ENCODE peak calls at places on chromosome 14, in seven cellular contexts. M is HCT116, W is K562, F is GM12878, P is SK-N-SH, Q is H1, I is HepG2. L is an unnamed sample.

GRCh38 chr14:28875937-28876910 is 109.6 kb downstream of the FOXG1 start:
- DNase-seq in P (no peak), F (no peak), I (no peak), Q (no peak), M (no peak), W (no peak), L (peak)

GRCh38 chr14:46140445-46140844 is 511.1 kb downstream of the RPL10L start:
- DNase-seq in W (no peak), Q (no peak), P (no peak), F (no peak), M (no peak), I (no peak), L (no peak)

GRCh38 chr14:22285991-22286390 is 303.0 kb downstream of the DAD1 start:
- DNase-seq in P (no peak), W (no peak), M (no peak), F (no peak), Q (no peak), I (no peak), L (no peak)

GRCh38 chr14:33943484-33943883 is 7.4 kb downstream of the EGLN3 start:
- DNase-seq in P (no peak), M (no peak), Q (no peak), F (no peak), W (no peak), I (no peak), L (no peak)

GRCh38 chr14:66746316-66747006 is 238.5 kb downstream of the GPHN start:
- DNase-seq in M (peak), Q (no peak), I (peak), P (peak), F (no peak), W (no peak), L (peak)

GRCh38 chr14:68104518-68104917 is 284.9 kb downstream of the RAD51B start:
- DNase-seq in F (no peak), M (no peak), W (no peak), Q (no peak), I (peak), P (no peak), L (no peak)

GRCh38 chr14:95319312-95320075 is at the start of gene CLMN:
- DNase-seq in Q (no peak), M (peak), F (no peak), I (no peak), W (peak), P (peak), L (peak)

GRCh38 chr14:43687866-43688265 is 819.2 kb downstream of the FSCB start:
- DNase-seq in P (no peak), F (no peak), Q (no peak), M (no peak), I (no peak), W (no peak), L (no peak)

GRCh38 chr14:20499108-20499507 is 6.2 kb upstream of the RNASE10 start:
- DNase-seq in Q (peak), F (no peak), I (no peak), P (no peak), W (no peak), M (no peak), L (no peak)

GRCh38 chr14:59490756-59491155 is 6.4 kb downstream of the JKAMP start:
- DNase-seq in F (no peak), M (no peak), Q (no peak), P (no peak), W (no peak), I (no peak), L (no peak)

GRCh38 chr14:73997944-73998451 is 21.1 kb downstream of the ENTPD5 start:
- DNase-seq in I (peak), M (no peak), Q (no peak), W (no peak), F (no peak), P (no peak), L (no peak)

GRCh38 chr14:23829736-23830474 is 123.7 kb upstream of the DHRS4 start:
- DNase-seq in M (peak), P (no peak), F (no peak), Q (no peak), I (peak), W (no peak), L (peak)

GRCh38 chr14:24848427-24848826 is 201.5 kb downstream of the STXBP6 start:
- DNase-seq in I (no peak), Q (no peak), P (no peak), W (no peak), F (no peak), M (no peak), L (no peak)

GRCh38 chr14:86035882-86036281 is 505.9 kb downstream of the FLRT2 start:
- DNase-seq in P (peak), I (peak), M (no peak), F (no peak), Q (no peak), W (peak), L (peak)
- TF ChIP-seq JUND in P (no peak), I (no peak), M (no peak), F (no peak), Q (no peak), W (no peak), L (no peak)

DNA sequence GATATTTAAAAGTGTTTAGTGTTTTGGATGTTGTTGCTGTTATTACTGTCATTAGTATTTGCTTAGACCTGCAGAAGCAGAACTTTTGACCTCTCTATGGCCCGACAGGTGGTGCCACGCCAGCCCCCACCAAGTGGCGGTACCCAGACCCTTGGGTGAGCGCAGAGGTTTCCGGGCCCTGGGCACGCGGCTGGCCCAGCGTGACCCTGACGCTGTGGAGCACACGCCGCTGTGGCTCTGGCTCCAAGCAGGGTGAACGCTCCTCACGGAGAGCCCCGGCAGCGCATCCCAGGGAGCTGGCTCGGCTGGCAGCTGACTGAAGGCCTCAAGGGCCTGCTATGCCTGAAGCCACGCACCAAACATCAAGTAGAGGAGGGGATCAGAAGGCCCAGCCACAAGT is 22.6 kb downstream of the SLC25A47 start:
- DNase-seq in M (no peak), P (peak), I (no peak), W (no peak), Q (no peak), F (no peak), L (no peak)
- TF ChIP-seq JUND in M (no peak), P (no peak), I (no peak), W (no peak), Q (no peak), F (no peak), L (no peak)

GRCh38 chr14:92647499-92648279 is 100.7 kb downstream of the LGMN start:
- DNase-seq in F (no peak), Q (no peak), I (no peak), M (no peak), P (no peak), W (no peak), L (no peak)
- TF ChIP-seq JUND in F (no peak), Q (no peak), I (no peak), M (no peak), P (no peak), W (no peak), L (no peak)

GRCh38 chr14:53979747-53980642 is 23.4 kb upstream of the BMP4 start:
- DNase-seq in I (peak), M (no peak), W (no peak), F (no peak), P (no peak), Q (peak), L (no peak)
- TF ChIP-seq JUND in I (peak), M (no peak), W (no peak), F (no peak), P (no peak), Q (peak), L (no peak)

DNA sequence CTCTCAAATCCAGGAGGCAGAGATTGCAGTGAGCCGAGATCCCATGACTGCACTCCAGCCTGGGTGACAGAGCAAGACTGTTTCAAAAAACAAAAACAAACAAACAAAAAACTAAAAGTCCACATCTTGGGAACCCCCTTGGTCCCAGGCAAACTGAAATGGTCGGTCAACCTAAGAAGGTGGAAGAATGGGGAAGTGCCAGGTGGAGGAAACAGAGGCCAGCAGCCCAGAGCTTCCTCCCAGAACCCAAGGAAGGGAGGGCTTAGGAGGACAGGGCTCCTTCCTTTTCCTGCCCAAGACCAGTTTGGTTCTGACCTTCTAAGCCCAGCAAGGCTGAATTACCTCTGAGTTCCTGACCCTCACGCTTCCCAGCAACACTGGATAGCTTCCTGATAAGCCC is 121.0 kb upstream of the FUT8 start:
- DNase-seq in P (no peak), M (no peak), F (no peak), Q (no peak), I (no peak), W (no peak), L (no peak)
- TF ChIP-seq JUND in P (no peak), M (no peak), F (no peak), Q (no peak), I (no peak), W (no peak), L (no peak)

DNA sequence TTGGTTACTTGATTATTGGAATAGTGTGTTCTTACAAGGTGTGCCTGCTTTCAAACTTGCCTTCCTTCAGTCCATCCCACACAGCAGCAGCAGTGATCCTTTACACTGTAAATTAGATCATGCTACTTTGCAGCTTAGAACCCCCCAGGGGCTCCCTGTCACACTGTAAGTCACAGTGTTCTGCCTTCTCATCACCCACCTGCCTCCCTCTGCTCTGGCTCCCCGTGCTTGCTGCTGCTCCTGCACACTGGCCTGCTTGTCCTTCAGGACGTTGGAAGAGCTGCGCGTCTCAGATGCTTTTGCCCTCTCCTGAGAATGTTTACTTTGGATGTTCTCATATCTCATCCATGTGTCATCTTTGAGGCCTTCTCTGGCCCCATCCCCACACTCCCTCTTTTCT is 27.3 kb downstream of the ZC3H14 start:
- DNase-seq in I (no peak), Q (no peak), P (no peak), M (no peak), F (no peak), W (no peak), L (no peak)
- TF ChIP-seq JUND in I (no peak), Q (no peak), P (no peak), M (no peak), F (no peak), W (no peak), L (no peak)

GRCh38 chr14:79225815-79226214 is 985.5 kb downstream of the DIO2 start:
- DNase-seq in Q (no peak), W (no peak), P (no peak), M (no peak), I (no peak), F (no peak), L (no peak)

GRCh38 chr14:79229383-79229875 is 981.9 kb downstream of the DIO2 start:
- DNase-seq in M (no peak), Q (no peak), P (no peak), I (no peak), F (no peak), W (no peak), L (no peak)
- TF ChIP-seq JUND in M (no peak), Q (no peak), P (no peak), I (no peak), F (no peak), W (no peak), L (no peak)

DNA sequence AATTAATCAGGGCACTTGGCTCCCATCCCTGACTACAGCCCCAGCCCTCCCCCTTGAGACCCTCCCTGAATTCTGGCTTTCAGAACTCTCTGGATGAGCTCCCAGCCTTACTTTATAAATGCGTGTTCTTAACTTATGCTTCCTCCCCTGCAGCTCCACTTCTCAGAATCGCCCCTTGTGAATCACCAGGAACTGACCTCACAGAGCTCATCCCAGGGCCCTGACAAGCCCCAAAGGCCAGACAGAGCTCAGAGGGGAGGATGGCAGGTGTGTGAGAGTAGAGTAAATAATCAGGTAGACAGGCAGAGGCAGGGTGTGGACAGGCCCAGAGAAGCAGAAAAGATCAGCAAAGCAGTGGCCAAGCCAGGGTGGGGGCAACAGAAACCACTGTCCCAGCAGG is 68.2 kb upstream of the FOXN3 start:
- DNase-seq in I (no peak), F (no peak), W (no peak), M (no peak), P (no peak), Q (no peak), L (no peak)
- TF ChIP-seq JUND in I (no peak), F (no peak), W (no peak), M (no peak), P (no peak), Q (no peak), L (no peak)

GRCh38 chr14:103520657-103521437 is 1.8 kb downstream of the CKB start:
- DNase-seq in M (peak), F (no peak), P (peak), Q (no peak), I (no peak), W (peak), L (peak)
- TF ChIP-seq JUND in M (no peak), F (no peak), P (no peak), Q (no peak), I (no peak), W (no peak), L (no peak)

GRCh38 chr14:102782974-102783373 is 5.7 kb downstream of the TRAF3 start:
- DNase-seq in Q (no peak), I (no peak), W (no peak), P (no peak), M (no peak), F (no peak), L (no peak)

GRCh38 chr14:102786758-102787157 is 9.5 kb downstream of the TRAF3 start:
- DNase-seq in M (no peak), I (no peak), Q (no peak), P (no peak), F (no peak), W (no peak), L (no peak)

GRCh38 chr14:102784892-102785597 is 7.8 kb downstream of the TRAF3 start:
- DNase-seq in M (no peak), P (no peak), I (no peak), W (no peak), F (no peak), Q (no peak), L (no peak)

GRCh38 chr14:102789349-102789748 is 12.1 kb downstream of the TRAF3 start:
- DNase-seq in M (no peak), Q (no peak), W (no peak), F (no peak), I (no peak), P (no peak), L (no peak)

GRCh38 chr14:102785598-102785963 is 8.3 kb downstream of the TRAF3 start:
- DNase-seq in M (no peak), P (no peak), Q (no peak), F (no peak), I (no peak), W (no peak), L (no peak)
- TF ChIP-seq JUND in M (no peak), P (no peak), Q (no peak), F (no peak), I (no peak), W (no peak), L (no peak)

L was measured in T47D.